ENCODE peak calls at places on chromosomes 12 and 14, in five cellular contexts. K is NCI-H1930, T is ureter, G is NCI-H1105 treated with DMSO at 0.1 percent for 48 hours, H is tibial nerve. B is an unnamed sample.

GRCh38 chr14:62546862-62547474 is 498.3 kb downstream of the KCNH5 start:
- DNase-seq in K (no peak), T (no peak), G (no peak), H (no peak), B (no peak)

GRCh38 chr14:90600619-90601018 is 203.8 kb downstream of the CALM1 start:
- DNase-seq in K (no peak), T (no peak), G (no peak), H (no peak), B (no peak)

GRCh38 chr14:54640480-54640879 is 73.6 kb downstream of the SAMD4A start:
- DNase-seq in K (no peak), T (no peak), G (no peak), H (no peak), B (no peak)

GRCh38 chr12:94023879-94024278 is 124.5 kb upstream of the PLXNC1 start:
- DNase-seq in K (no peak), T (no peak), G (no peak), H (no peak), B (no peak)

GRCh38 chr14:22478247-22478646 is 110.8 kb downstream of the DAD1 start:
- DNase-seq in K (no peak), T (no peak), G (no peak), H (no peak), B (no peak)

GRCh38 chr12:76085159-76085868 is 829 bp upstream of the NAP1L1 start:
- DNase-seq in K (no peak), T (no peak), G (no peak), H (no peak), B (no peak)

GRCh38 chr12:21438643-21439042 is 1.2 kb downstream of the PYROXD1 start:
- DNase-seq in K (no peak), T (no peak), G (no peak), H (no peak), B (no peak)

GRCh38 chr14:60922050-60922449 is 58.8 kb downstream of the TRMT5 start:
- DNase-seq in K (no peak), T (no peak), G (peak), H (no peak), B (no peak)

GRCh38 chr12:12265571-12266388 is 1.1 kb downstream of the LRP6 start:
- DNase-seq in K (no peak), T (no peak), G (peak), H (no peak), B (no peak)

GRCh38 chr12:79422060-79422812 is 268.5 kb downstream of the PAWR start:
- DNase-seq in K (no peak), T (no peak), G (no peak), H (no peak), B (no peak)

GRCh38 chr14:31128601-31129526 is 78.7 kb downstream of the HECTD1 start:
- DNase-seq in K (no peak), T (no peak), G (no peak), H (no peak), B (no peak)

GRCh38 chr14:55136868-55137785 is 8.1 kb downstream of the LGALS3 start:
- DNase-seq in K (no peak), T (peak), G (no peak), H (peak), B (no peak)

GRCh38 chr12:70829070-70829469 is 91.5 kb downstream of the PTPRR start:
- DNase-seq in K (no peak), T (no peak), G (no peak), H (no peak), B (no peak)

GRCh38 chr12:107145397-107145796 is 52.0 kb upstream of the CRY1 start:
- DNase-seq in K (no peak), T (no peak), G (no peak), H (no peak), B (no peak)

GRCh38 chr12:110015132-110015531 is 15.9 kb downstream of the ANKRD13A start:
- DNase-seq in K (no peak), T (no peak), G (no peak), H (no peak), B (no peak)

GRCh38 chr12:76879710-76880025 is 849 bp upstream of the CSRP2 start:
- DNase-seq in K (no peak), T (no peak), G (no peak), H (no peak), B (no peak)

GRCh38 chr12:88248606-88249005 is 106.5 kb downstream of the TMTC3 start:
- DNase-seq in K (no peak), T (no peak), G (no peak), H (no peak), B (no peak)

GRCh38 chr12:5094550-5094949 is 50.9 kb downstream of the KCNA5 start:
- DNase-seq in K (no peak), T (no peak), G (no peak), H (no peak), B (peak)

GRCh38 chr12:11497438-11497837 is 102.1 kb upstream of the PRB2 start:
- DNase-seq in K (no peak), T (no peak), G (no peak), H (no peak), B (no peak)

GRCh38 chr14:100398044-100398443 is 74.9 kb downstream of the SLC25A47 start:
- DNase-seq in K (no peak), T (peak), G (no peak), H (no peak), B (no peak)

GRCh38 chr12:111819191-111820158 is 22.6 kb upstream of the MAPKAPK5 start:
- DNase-seq in K (no peak), T (no peak), G (peak), H (no peak), B (no peak)

GRCh38 chr14:100842799-100843198 is 16.9 kb downstream of the MEG3 start:
- DNase-seq in K (no peak), T (no peak), G (no peak), H (no peak), B (no peak)

GRCh38 chr14:69483765-69484443 is 624 bp upstream of the PLEKHD1 start:
- DNase-seq in K (no peak), T (no peak), G (peak), H (no peak), B (no peak)

GRCh38 chr12:109723311-109723791 is 9.7 kb downstream of the FAM222A start:
- DNase-seq in K (no peak), T (peak), G (peak), H (no peak), B (no peak)

GRCh38 chr12:44247588-44247987 is 411.7 kb downstream of the TMEM117 start:
- DNase-seq in K (no peak), T (no peak), G (no peak), H (no peak), B (no peak)

GRCh38 chr12:49093746-49094103 is 876 bp downstream of the DHH start:
- DNase-seq in K (no peak), T (no peak), G (no peak), H (no peak), B (no peak)

GRCh38 chr12:56129210-56129691 is 1.2 kb downstream of the ESYT1 start:
- DNase-seq in K (no peak), T (peak), G (peak), H (no peak), B (no peak)

GRCh38 chr14:64659366-64659765 is 44.9 kb upstream of the PLEKHG3 start:
- DNase-seq in K (no peak), T (no peak), G (no peak), H (no peak), B (no peak)